ENCODE peak calls at places on chromosomes 2 and 18, in ten cellular contexts. W, M, F, B, Q, A, K, R, O and H are unnamed samples.

GRCh38 chr2:128641421-128642095 is 322.9 kb upstream of the HS6ST1 start:
- DNase-seq in W (no peak), M (no peak), F (no peak), B (no peak), Q (peak), A (no peak), K (no peak), R (no peak), O (no peak), H (no peak)

GRCh38 chr2:31137211-31138036 is 816 bp downstream of the GALNT14 start:
- DNase-seq in W (no peak), M (no peak), F (peak), B (peak), Q (peak), A (no peak), K (peak), R (no peak), O (peak), H (peak)

GRCh38 chr18:6859676-6860422 is 130.3 kb downstream of the ARHGAP28 start:
- DNase-seq in W (no peak), M (no peak), F (no peak), B (no peak), Q (no peak), A (no peak), K (no peak), R (no peak), O (no peak), H (no peak)

GRCh38 chr18:2874765-2875164 is 28.0 kb downstream of the EMILIN2 start:
- DNase-seq in W (no peak), M (no peak), F (no peak), B (no peak), Q (no peak), A (no peak), K (no peak), R (no peak), O (no peak), H (no peak)

GRCh38 chr18:78936251-78937005 is 43.2 kb upstream of the SALL3 start:
- DNase-seq in W (no peak), M (no peak), F (no peak), B (no peak), Q (no peak), A (no peak), K (no peak), R (no peak), O (no peak), H (no peak)

GRCh38 chr2:158761626-158762025 is 33.5 kb upstream of the DAPL1 start:
- DNase-seq in W (no peak), M (peak), F (no peak), B (no peak), Q (no peak), A (peak), K (no peak), R (peak), O (no peak), H (no peak)

GRCh38 chr2:159202568-159203071 is 83.9 kb downstream of the WDSUB1 start:
- DNase-seq in W (no peak), M (peak), F (no peak), B (no peak), Q (no peak), A (peak), K (no peak), R (no peak), O (no peak), H (no peak)

GRCh38 chr18:48600046-48600745 is 61.4 kb downstream of the CTIF start:
- DNase-seq in W (no peak), M (no peak), F (no peak), B (no peak), Q (no peak), A (no peak), K (no peak), R (no peak), O (no peak), H (no peak)

GRCh38 chr2:224145751-224146355 is 106.8 kb upstream of the SERPINE2 start:
- DNase-seq in W (no peak), M (peak), F (no peak), B (no peak), Q (no peak), A (peak), K (peak), R (no peak), O (no peak), H (no peak)

GRCh38 chr2:200048421-200048820 is 93.0 kb downstream of the MAIP1 start:
- DNase-seq in W (no peak), M (no peak), F (no peak), B (no peak), Q (no peak), A (no peak), K (no peak), R (no peak), O (no peak), H (no peak)

GRCh38 chr2:66700181-66700686 is 265.3 kb downstream of the MEIS1 start:
- DNase-seq in W (peak), M (no peak), F (no peak), B (peak), Q (no peak), A (no peak), K (no peak), R (no peak), O (no peak), H (no peak)

GRCh38 chr2:3022841-3023372 is 354.7 kb downstream of the EIPR1 start:
- DNase-seq in W (no peak), M (no peak), F (no peak), B (no peak), Q (no peak), A (no peak), K (no peak), R (no peak), O (no peak), H (no peak)

GRCh38 chr2:6692819-6693218 is 172.9 kb downstream of the CMPK2 start:
- DNase-seq in W (no peak), M (no peak), F (no peak), B (no peak), Q (no peak), A (no peak), K (no peak), R (no peak), O (no peak), H (no peak)

GRCh38 chr2:150663143-150663542 is 175.7 kb upstream of the RND3 start:
- DNase-seq in W (no peak), M (peak), F (no peak), B (no peak), Q (no peak), A (peak), K (no peak), R (no peak), O (no peak), H (no peak)

GRCh38 chr2:12484536-12485115 is 232.1 kb upstream of the TRIB2 start:
- DNase-seq in W (no peak), M (peak), F (no peak), B (no peak), Q (no peak), A (no peak), K (no peak), R (no peak), O (no peak), H (no peak)

GRCh38 chr2:36919041-36919837 is 47.1 kb downstream of the STRN start:
- DNase-seq in W (no peak), M (peak), F (no peak), B (no peak), Q (no peak), A (no peak), K (no peak), R (no peak), O (no peak), H (no peak)

DNA sequence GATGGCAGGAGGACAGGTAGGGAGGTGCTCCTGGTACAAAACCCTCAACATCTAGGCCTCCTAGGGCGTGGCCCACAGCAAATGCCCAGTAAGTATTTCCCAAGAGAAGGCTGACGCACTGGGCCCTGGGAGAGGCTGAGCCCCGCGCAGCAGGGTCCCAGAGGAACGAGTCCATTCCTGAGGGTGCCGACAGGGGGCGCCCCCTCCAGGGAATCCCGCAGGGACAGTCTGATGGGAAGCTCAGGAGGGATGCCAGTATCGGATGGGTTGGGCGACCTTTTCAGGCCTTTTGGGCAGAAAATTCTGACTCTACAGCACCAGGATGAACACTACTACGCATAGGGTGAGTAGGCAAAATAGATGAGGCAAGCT is 8.8 kb downstream of the BOLA3 start:
- DNase-seq in W (no peak), M (no peak), F (no peak), B (no peak), Q (no peak), A (no peak), K (no peak), R (no peak), O (no peak), H (no peak)
- TF ChIP-seq CTCF in W (peak), M (no peak), F (no peak), B (no peak), Q (peak), A (peak), K (peak), R (no peak), O (peak), H (no peak)

GRCh38 chr2:220182790-220183189 is 555.4 kb downstream of the SLC4A3 start:
- DNase-seq in W (no peak), M (no peak), F (no peak), B (no peak), Q (no peak), A (no peak), K (no peak), R (no peak), O (no peak), H (no peak)

GRCh38 chr2:220191031-220191430 is 563.6 kb downstream of the SLC4A3 start:
- DNase-seq in W (no peak), M (no peak), F (no peak), B (no peak), Q (no peak), A (peak), K (no peak), R (no peak), O (no peak), H (no peak)

GRCh38 chr2:220188031-220188430 is 560.6 kb downstream of the SLC4A3 start:
- DNase-seq in W (no peak), M (peak), F (no peak), B (peak), Q (no peak), A (peak), K (peak), R (no peak), O (no peak), H (no peak)

GRCh38 chr2:220181158-220181557 is 553.7 kb downstream of the SLC4A3 start:
- DNase-seq in W (no peak), M (peak), F (no peak), B (no peak), Q (no peak), A (no peak), K (no peak), R (no peak), O (no peak), H (no peak)

GRCh38 chr2:220185766-220186165 is 558.3 kb downstream of the SLC4A3 start:
- DNase-seq in W (no peak), M (no peak), F (no peak), B (no peak), Q (no peak), A (no peak), K (no peak), R (no peak), O (no peak), H (no peak)
- TF ChIP-seq CTCF in W (no peak), M (no peak), F (no peak), B (no peak), Q (peak), A (no peak), K (no peak), R (no peak), O (no peak), H (no peak)

DNA sequence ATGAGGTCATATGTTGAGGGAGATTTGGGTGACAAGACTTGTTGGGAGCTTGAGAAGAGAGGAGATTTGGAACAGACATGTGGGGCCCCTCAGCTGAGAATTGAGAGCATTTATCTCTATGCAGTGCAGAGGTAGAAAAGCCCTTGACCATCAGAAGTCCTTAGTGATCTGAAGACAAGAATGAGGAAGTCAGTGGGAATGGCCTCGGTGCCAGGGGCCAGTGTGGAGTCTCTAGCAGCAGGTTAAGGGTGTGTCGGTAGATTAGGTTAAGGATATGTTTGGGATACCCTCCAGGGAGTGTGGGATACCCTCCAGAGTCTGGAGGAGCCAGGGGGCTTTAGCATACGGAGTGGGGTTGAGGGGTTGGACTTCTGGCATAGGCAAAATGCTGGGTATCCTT is 41.6 kb downstream of the FBXO48 start:
- DNase-seq in W (no peak), M (no peak), F (no peak), B (no peak), Q (no peak), A (no peak), K (no peak), R (no peak), O (no peak), H (no peak)
- TF ChIP-seq CTCF in W (no peak), M (no peak), F (no peak), B (no peak), Q (no peak), A (no peak), K (no peak), R (no peak), O (no peak), H (no peak)

GRCh38 chr2:45935791-45936622 is 284.5 kb downstream of the PRKCE start:
- DNase-seq in W (peak), M (peak), F (peak), B (peak), Q (peak), A (peak), K (peak), R (peak), O (peak), H (peak)

GRCh38 chr2:45941758-45942738 is 290.6 kb downstream of the PRKCE start:
- DNase-seq in W (no peak), M (peak), F (no peak), B (no peak), Q (no peak), A (no peak), K (no peak), R (no peak), O (no peak), H (no peak)

GRCh38 chr2:45936623-45936979 is 285.1 kb downstream of the PRKCE start:
- DNase-seq in W (no peak), M (no peak), F (no peak), B (no peak), Q (no peak), A (no peak), K (no peak), R (no peak), O (no peak), H (no peak)

GRCh38 chr2:45937990-45938389 is 286.5 kb downstream of the PRKCE start:
- DNase-seq in W (no peak), M (no peak), F (no peak), B (no peak), Q (no peak), A (no peak), K (no peak), R (no peak), O (no peak), H (no peak)

DNA sequence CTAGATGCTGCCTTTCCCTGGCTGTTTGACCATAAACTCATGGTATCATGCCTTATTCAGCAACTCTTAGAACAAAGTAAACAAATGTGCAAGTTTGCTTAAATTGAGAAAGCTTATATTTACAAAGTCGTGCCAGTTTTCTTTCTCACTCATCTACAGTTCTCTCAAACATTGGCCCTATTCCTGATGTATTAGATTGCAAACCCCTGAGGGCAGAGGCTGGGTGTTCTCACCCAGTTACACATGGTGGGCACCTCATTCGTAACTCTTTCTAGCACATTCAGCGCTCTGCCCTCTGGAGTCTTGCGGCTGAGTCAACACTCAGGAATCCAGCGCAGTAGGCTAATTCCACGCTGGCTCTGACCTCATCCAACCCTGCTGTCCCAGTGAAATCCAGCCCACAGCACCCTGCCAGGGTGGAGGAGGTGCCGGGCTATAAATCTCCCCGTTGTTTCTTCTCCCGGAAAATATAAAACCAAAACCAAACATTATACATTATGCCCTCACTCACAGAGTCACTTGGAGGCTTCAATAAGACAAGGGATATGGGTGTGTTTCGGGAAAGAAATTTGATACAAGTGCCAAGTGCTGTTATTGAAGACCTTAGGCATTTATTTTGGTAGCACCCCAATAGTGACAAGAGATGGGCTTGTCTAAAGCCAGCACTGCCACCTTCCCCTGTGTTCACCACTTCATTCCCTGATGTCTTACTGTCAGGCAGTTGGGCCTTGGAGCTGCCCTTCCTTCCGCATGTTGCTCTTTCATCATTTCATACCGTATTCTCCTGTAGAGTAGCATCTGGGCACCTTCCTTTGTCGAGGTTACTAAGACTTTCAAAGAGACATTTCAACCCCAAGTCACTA is 287.4 kb downstream of the PRKCE start:
- DNase-seq in W (no peak), M (peak), F (no peak), B (peak), Q (no peak), A (peak), K (peak), R (peak), O (no peak), H (no peak)
- TF ChIP-seq CTCF in W (no peak), M (no peak), F (no peak), B (no peak), Q (no peak), A (no peak), K (no peak), R (no peak), O (no peak), H (no peak)

DNA sequence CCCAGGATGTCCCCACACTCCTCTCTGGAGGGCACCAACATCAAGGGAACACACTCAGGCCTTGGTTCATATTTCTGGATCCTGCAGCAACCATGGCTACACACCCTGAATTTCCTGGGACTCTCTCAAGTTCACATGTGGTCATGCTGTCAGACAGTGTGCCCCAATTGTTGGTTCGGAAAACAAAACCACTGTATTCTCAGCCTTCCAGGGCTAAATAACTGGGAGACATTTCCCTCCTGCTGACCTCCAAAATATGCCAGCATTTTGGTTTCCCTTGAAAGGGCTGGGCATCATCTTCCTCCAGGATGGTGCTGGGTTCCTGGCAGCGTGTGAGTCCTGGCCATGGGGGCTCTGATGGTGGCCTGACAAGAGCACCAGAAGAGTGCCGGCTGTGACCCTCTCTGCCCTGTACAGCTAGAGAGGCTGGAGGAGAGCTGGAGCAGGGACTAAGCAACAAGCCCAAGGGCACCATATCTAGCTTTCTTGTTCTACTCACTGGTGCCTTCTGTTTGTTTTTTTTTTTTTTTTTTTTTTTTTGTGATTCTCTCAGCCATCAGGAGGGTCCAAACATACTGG is 37.5 kb upstream of the WIPF1 start:
- DNase-seq in W (no peak), M (no peak), F (no peak), B (no peak), Q (no peak), A (no peak), K (no peak), R (no peak), O (no peak), H (no peak)
- TF ChIP-seq CTCF in W (no peak), M (no peak), F (no peak), B (no peak), Q (no peak), A (no peak), K (no peak), R (no peak), O (no peak), H (no peak)

GRCh38 chr2:239401450-239402227 is 819 bp upstream of the HDAC4 start:
- DNase-seq in W (peak), M (peak), F (peak), B (peak), Q (peak), A (peak), K (peak), R (peak), O (peak), H (peak)
- TF ChIP-seq CTCF in W (peak), M (peak), F (no peak), B (no peak), Q (peak), A (no peak), K (no peak), R (no peak), O (peak), H (no peak)

DNA sequence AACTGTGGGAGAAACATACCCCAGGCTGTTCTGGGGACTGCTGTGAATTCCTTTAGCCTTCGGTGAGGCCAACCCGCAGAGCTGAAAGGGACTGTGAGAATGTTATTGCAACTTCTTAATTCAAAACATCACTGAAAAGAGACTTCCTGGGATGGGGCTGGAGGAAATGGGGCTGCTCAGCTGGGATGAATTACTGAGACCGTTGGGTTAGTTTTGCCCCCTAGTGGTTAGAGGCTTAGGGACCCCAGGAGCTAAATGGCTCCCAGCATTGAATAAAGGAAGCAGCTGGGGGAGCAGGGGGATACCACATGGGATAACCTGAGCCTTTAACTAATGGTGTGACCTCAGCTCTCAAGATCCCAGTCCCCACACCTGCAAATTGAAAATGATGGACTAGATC is 941.1 kb upstream of the FANCL start:
- DNase-seq in W (peak), M (peak), F (peak), B (peak), Q (no peak), A (peak), K (peak), R (no peak), O (no peak), H (no peak)
- TF ChIP-seq CTCF in W (peak), M (peak), F (peak), B (peak), Q (peak), A (peak), K (peak), R (no peak), O (peak), H (peak)

GRCh38 chr2:191713837-191714236 is 35.9 kb downstream of the NABP1 start:
- DNase-seq in W (no peak), M (no peak), F (no peak), B (peak), Q (no peak), A (no peak), K (no peak), R (no peak), O (no peak), H (no peak)
- TF ChIP-seq CTCF in W (no peak), M (no peak), F (peak), B (peak), Q (no peak), A (peak), K (peak), R (no peak), O (peak), H (peak)

DNA sequence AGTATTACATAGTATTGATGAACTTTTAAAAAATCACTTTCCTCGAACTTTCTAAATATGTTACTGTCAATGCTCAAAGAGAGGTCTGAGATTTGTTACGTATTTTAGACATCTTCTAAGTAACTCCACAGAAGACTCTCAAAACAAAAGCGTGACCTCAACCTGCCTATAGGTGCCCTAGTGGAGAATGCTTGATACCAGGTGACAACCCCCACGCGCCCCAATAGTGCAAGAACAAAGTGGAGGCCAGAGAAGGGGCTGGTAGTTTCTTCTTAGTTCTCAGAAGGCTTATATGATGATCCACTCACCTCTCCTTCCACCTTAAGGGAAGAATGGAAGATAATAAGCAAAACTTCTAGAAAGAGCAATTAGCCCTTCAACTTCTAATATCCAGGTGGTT is 102.6 kb downstream of the ANKRD44 start:
- DNase-seq in W (no peak), M (no peak), F (no peak), B (no peak), Q (no peak), A (no peak), K (no peak), R (no peak), O (no peak), H (no peak)
- TF ChIP-seq CTCF in W (no peak), M (no peak), F (no peak), B (no peak), Q (no peak), A (no peak), K (no peak), R (no peak), O (no peak), H (no peak)